ENCODE peak calls at places on chromosome 16, in six cellular contexts. One of them, this sample, is unnamed.

GRCh38 chr16:84741351-84741791 is 41.6 kb downstream of the USP10 start:
- DNase-seq in uterus: no peak
- DNase-seq in HCT116: no peak
- DNase-seq in left ventricle myocardium inferior: no peak
- DNase-seq in IMR-90: peak; percentile 69
- DNase-seq in stomach: no peak
- DNase-seq in this sample: no peak

GRCh38 chr16:12766853-12767252 is 36.8 kb downstream of the CPPED1 start:
- DNase-seq in uterus: no peak
- DNase-seq in HCT116: no peak
- DNase-seq in left ventricle myocardium inferior: no peak
- DNase-seq in IMR-90: no peak
- DNase-seq in stomach: no peak
- DNase-seq in this sample: no peak

GRCh38 chr16:69725480-69726312 is 664 bp downstream of the NQO1 start:
- DNase-seq in uterus: no peak
- DNase-seq in HCT116: no peak
- DNase-seq in left ventricle myocardium inferior: no peak
- DNase-seq in IMR-90: no peak
- DNase-seq in stomach: peak; percentile 25
- DNase-seq in this sample: no peak

GRCh38 chr16:81189100-81189664 is 49.3 kb upstream of the BCO1 start:
- DNase-seq in uterus: peak; percentile 88
- DNase-seq in HCT116: no peak
- DNase-seq in left ventricle myocardium inferior: peak; percentile 85
- DNase-seq in IMR-90: peak; percentile 48
- DNase-seq in stomach: peak; percentile 69
- DNase-seq in this sample: peak; percentile 26

GRCh38 chr16:27781195-27781524 is 231.2 kb downstream of the KATNIP start:
- DNase-seq in uterus: no peak
- DNase-seq in HCT116: no peak
- DNase-seq in left ventricle myocardium inferior: peak; percentile 45
- DNase-seq in IMR-90: no peak
- DNase-seq in stomach: no peak
- DNase-seq in this sample: peak; percentile 22

GRCh38 chr16:2019500-2019899 is at the start of gene NPW:
- DNase-seq in uterus: no peak
- DNase-seq in HCT116: no peak
- DNase-seq in left ventricle myocardium inferior: no peak
- DNase-seq in IMR-90: no peak
- DNase-seq in stomach: no peak
- DNase-seq in this sample: no peak

GRCh38 chr16:70706948-70707465 is 21.2 kb upstream of the MTSS2 start:
- DNase-seq in uterus: peak; percentile 83
- DNase-seq in HCT116: no peak
- DNase-seq in left ventricle myocardium inferior: no peak
- DNase-seq in IMR-90: peak; percentile 91
- DNase-seq in stomach: no peak
- DNase-seq in this sample: peak; percentile 51

GRCh38 chr16:19118938-19119431 is 5.2 kb downstream of the ITPRIPL2 start:
- DNase-seq in uterus: peak; percentile 69
- DNase-seq in HCT116: no peak
- DNase-seq in left ventricle myocardium inferior: no peak
- DNase-seq in IMR-90: peak; percentile 95
- DNase-seq in stomach: no peak
- DNase-seq in this sample: peak; percentile 93

GRCh38 chr16:86403541-86404163 is 106.7 kb upstream of the FOXF1 start:
- DNase-seq in uterus: no peak
- DNase-seq in HCT116: no peak
- DNase-seq in left ventricle myocardium inferior: no peak
- DNase-seq in IMR-90: no peak
- DNase-seq in stomach: no peak
- DNase-seq in this sample: no peak

GRCh38 chr16:14400285-14400977 is 229.6 kb downstream of the PARN start:
- DNase-seq in uterus: no peak
- DNase-seq in HCT116: no peak
- DNase-seq in left ventricle myocardium inferior: no peak
- DNase-seq in IMR-90: no peak
- DNase-seq in stomach: no peak
- DNase-seq in this sample: no peak
- H3K4me3 ChIP-seq in uterus: no peak overlapping the region
- H3K4me3 ChIP-seq in HCT116: no peak overlapping the region
- H3K4me3 ChIP-seq in left ventricle myocardium inferior: no peak overlapping the region
- H3K4me3 ChIP-seq in IMR-90: no peak overlapping the region
- H3K4me3 ChIP-seq in stomach: no peak overlapping the region
- H3K4me3 ChIP-seq in this sample: no peak overlapping the region

GRCh38 chr16:20867585-20867984 is 32.6 kb downstream of the DCUN1D3 start:
- DNase-seq in uterus: no peak
- DNase-seq in HCT116: no peak
- DNase-seq in left ventricle myocardium inferior: no peak
- DNase-seq in IMR-90: peak; percentile 46
- DNase-seq in stomach: no peak
- DNase-seq in this sample: peak; percentile 63
- H3K4me1 ChIP-seq in uterus: no peaks in the 10 kb centered on the region
- H3K4me1 ChIP-seq in HCT116: peaks cover 61% of the 10 kb centered on the region
- H3K4me1 ChIP-seq in left ventricle myocardium inferior: peaks cover 99% of the 10 kb centered on the region
- H3K4me1 ChIP-seq in IMR-90: peaks cover 20% of the 10 kb centered on the region
- H3K4me1 ChIP-seq in stomach: peaks cover 76% of the 10 kb centered on the region
- H3K4me1 ChIP-seq in this sample: peaks cover 32% of the 10 kb centered on the region

DNA sequence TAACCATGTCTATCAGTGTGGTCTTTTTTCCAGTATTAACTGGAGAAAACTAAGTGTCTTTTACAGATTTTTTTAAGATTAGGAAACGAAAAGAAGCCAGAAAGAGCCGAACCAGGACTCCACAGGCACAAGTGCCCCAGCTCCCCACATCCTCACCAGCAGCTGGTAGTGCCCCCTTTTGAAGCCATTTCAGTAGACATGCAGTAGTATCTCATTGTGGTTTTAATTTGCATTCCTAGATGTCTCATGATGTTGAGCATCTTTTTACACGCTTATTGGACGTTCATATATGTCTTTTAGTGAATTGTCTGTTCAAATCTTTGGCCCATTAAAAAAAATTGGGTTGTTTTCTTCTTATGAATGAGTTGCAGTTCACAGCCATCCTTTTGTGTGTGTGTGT is 4.8 kb upstream of the CMTM3 start:
- DNase-seq in uterus: no peak
- DNase-seq in HCT116: no peak
- DNase-seq in left ventricle myocardium inferior: no peak
- DNase-seq in IMR-90: no peak
- DNase-seq in stomach: no peak
- DNase-seq in this sample: no peak
- TF ChIP-seq CTCF in uterus: no peak
- TF ChIP-seq CTCF in HCT116: no peak
- TF ChIP-seq CTCF in left ventricle myocardium inferior: no peak
- TF ChIP-seq CTCF in IMR-90: no peak
- TF ChIP-seq CTCF in stomach: no peak
- TF ChIP-seq CTCF in this sample: no peak

DNA sequence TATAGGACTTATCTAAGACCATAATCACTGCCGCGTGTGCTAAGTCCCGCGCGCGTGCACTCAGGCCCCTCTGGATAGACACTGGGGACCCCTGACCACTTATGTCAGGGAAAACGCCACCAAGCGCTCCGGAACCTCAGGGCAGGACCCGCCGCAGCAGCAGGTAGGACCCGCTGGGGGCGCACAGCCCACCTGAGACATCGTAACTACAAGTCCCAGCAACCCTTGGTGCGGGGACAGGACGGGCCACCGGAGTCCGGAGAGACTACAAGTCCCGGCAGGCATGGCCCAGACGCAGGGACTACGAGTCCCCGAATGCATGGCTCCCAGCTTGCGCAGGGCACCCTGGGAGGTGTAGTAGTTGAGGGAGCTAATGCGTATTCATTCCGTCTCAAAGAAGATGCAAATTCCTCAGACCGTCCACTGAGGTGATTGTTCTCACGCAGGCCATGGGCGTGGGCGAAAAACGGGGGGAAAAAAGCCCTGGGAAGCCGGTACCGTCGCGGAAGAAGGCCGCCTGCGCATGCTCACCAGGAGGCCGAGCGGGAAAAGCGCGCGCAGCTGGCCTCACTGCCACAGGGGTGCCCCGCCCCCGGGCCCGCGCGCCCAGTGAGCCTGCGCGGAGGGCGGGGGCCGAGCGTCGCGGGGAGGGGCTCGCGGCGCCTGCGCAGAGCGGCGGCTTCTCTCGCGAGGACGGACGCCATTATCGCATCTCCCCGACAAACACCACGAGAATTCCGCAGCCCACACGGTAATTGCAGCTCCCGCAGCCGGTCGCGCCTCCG is at the start of gene BANP:
- DNase-seq in uterus: peak; percentile 96
- DNase-seq in HCT116: peak; percentile 100
- DNase-seq in left ventricle myocardium inferior: peak; percentile 97
- DNase-seq in IMR-90: peak; percentile 98
- DNase-seq in stomach: peak; percentile 98
- DNase-seq in this sample: peak; percentile 97
- H3K4me3 ChIP-seq in uterus: peak within 1 kb of the TSS; percentile 96
- H3K4me3 ChIP-seq in HCT116: peak within 1 kb of the TSS; percentile 99
- H3K4me3 ChIP-seq in left ventricle myocardium inferior: peak within 1 kb of the TSS; percentile 83
- H3K4me3 ChIP-seq in IMR-90: peak within 1 kb of the TSS; percentile 74
- H3K4me3 ChIP-seq in stomach: peak within 1 kb of the TSS; percentile 78
- H3K4me3 ChIP-seq in this sample: peak within 1 kb of the TSS; percentile 82

DNA sequence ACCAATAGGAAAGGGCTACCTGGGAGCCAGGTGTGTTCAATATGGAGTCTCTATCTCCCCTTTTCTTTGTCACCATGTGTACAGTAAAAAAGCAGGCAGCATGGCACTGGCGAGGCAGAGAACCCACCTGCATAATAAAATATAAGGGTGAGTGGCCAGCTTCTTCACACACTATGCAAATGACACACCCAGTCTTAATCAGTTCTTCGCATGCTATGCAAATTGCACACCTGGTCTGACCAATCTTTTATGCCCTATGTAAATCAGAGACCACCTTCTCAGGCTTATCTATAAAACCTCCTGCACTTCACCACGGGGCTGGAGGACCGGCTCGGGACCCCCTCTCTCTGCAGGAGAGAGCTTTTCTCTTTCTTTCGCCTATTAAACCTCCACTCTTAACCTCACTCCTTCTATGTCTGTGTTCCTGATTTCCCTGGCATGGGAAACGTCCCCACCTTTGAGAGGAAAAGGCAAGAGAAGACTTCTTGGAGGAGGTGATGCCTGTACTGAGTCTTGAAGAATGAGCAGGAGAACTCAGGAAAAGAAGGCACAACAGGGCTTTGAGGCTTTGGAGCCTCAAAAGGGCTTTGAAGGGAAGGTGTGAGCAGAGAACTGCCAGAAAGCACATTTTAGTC is 502.1 kb downstream of the GRIN2A start:
- DNase-seq in uterus: no peak
- DNase-seq in HCT116: no peak
- DNase-seq in left ventricle myocardium inferior: no peak
- DNase-seq in IMR-90: no peak
- DNase-seq in stomach: no peak
- DNase-seq in this sample: no peak
- H3K4me1 ChIP-seq in uterus: no peaks in the 10 kb centered on the region
- H3K4me1 ChIP-seq in HCT116: no peaks in the 10 kb centered on the region
- H3K4me1 ChIP-seq in left ventricle myocardium inferior: no peaks in the 10 kb centered on the region
- H3K4me1 ChIP-seq in IMR-90: no peaks in the 10 kb centered on the region
- H3K4me1 ChIP-seq in stomach: no peaks in the 10 kb centered on the region
- H3K4me1 ChIP-seq in this sample: no peaks in the 10 kb centered on the region

GRCh38 chr16:57704905-57705852 is 10.6 kb downstream of the DRC7 start:
- DNase-seq in uterus: no peak
- DNase-seq in HCT116: no peak
- DNase-seq in left ventricle myocardium inferior: no peak
- DNase-seq in IMR-90: no peak
- DNase-seq in stomach: no peak
- DNase-seq in this sample: no peak

GRCh38 chr16:57706717-57707116 is 12.1 kb downstream of the DRC7 start:
- DNase-seq in uterus: no peak
- DNase-seq in HCT116: no peak
- DNase-seq in left ventricle myocardium inferior: no peak
- DNase-seq in IMR-90: no peak
- DNase-seq in stomach: no peak
- DNase-seq in this sample: no peak

GRCh38 chr16:57707331-57707730 is 12.7 kb downstream of the DRC7 start:
- DNase-seq in uterus: no peak
- DNase-seq in HCT116: no peak
- DNase-seq in left ventricle myocardium inferior: no peak
- DNase-seq in IMR-90: no peak
- DNase-seq in stomach: peak; percentile 19
- DNase-seq in this sample: no peak

GRCh38 chr16:57709663-57710062 is 15.1 kb downstream of the DRC7 start:
- DNase-seq in uterus: no peak
- DNase-seq in HCT116: no peak
- DNase-seq in left ventricle myocardium inferior: no peak
- DNase-seq in IMR-90: no peak
- DNase-seq in stomach: no peak
- DNase-seq in this sample: no peak

DNA sequence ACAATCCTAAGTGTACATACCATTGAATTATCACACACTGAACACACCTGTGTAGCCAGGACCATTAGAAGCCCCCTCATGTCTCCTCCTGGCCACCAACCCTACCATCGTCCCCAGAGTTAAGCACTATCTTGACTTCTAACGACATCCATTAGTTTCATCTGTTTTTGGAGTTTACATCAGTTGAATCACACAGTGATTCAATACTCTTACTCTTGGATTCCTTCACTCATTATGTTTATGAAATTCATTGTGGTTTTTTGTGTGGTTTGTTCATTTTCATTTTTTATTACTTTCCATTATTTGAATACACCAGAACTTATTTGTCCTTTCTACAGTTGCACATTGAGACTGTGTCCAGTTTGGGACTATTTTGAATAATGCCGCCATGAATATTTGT is 13.6 kb downstream of the DRC7 start:
- DNase-seq in uterus: no peak
- DNase-seq in HCT116: no peak
- DNase-seq in left ventricle myocardium inferior: no peak
- DNase-seq in IMR-90: peak; percentile 3
- DNase-seq in stomach: no peak
- DNase-seq in this sample: no peak
- TF ChIP-seq CTCF in uterus: no peak
- TF ChIP-seq CTCF in HCT116: no peak
- TF ChIP-seq CTCF in left ventricle myocardium inferior: no peak
- TF ChIP-seq CTCF in IMR-90: no peak
- TF ChIP-seq CTCF in stomach: no peak
- TF ChIP-seq CTCF in this sample: no peak

DNA sequence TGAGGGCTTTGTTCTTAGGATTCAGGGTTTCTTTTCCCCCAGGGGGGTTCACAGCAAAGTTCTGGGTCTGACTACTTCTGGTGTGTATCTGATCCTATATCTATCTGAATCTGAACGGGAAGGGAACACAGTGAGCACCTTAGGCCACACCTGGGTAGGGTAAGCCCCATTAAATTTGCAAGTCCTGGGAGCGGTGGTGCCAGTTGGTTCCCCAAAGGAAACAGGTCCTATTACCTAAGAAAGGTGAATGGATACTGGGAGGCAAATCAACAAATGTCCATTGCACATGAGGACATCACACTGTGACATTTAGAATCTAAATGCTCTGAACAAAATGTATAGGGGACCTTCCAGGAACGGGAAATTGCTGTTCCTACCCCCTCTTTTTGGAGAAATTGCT is 54.6 kb downstream of the BMERB1 start:
- DNase-seq in uterus: no peak
- DNase-seq in HCT116: no peak
- DNase-seq in left ventricle myocardium inferior: no peak
- DNase-seq in IMR-90: no peak
- DNase-seq in stomach: no peak
- DNase-seq in this sample: no peak
- H3K4me3 ChIP-seq in uterus: no peak overlapping the region
- H3K4me3 ChIP-seq in HCT116: peak overlapping the region; percentile 47
- H3K4me3 ChIP-seq in left ventricle myocardium inferior: no peak overlapping the region
- H3K4me3 ChIP-seq in IMR-90: no peak overlapping the region
- H3K4me3 ChIP-seq in stomach: no peak overlapping the region
- H3K4me3 ChIP-seq in this sample: no peak overlapping the region